ENCODE peak calls at places on chromosomes 4 and X, in ten cellular contexts. Q is upper lobe of right lung, M is choroid plexus epithelial cell, S is BJ, E is AG09309, O is tibial nerve, K is small intestine, W is AG10803, A is H7, Y is gastrocnemius medialis. X is an unnamed sample.

GRCh38 chrX:123489011-123489410 is 243.8 kb downstream of the THOC2 start:
- DNase-seq in A (no peak), O (no peak), W (peak), K (no peak), M (no peak), S (no peak), E (no peak), Y (no peak), Q (no peak), X (no peak)

GRCh38 chr4:2220016-2220620 is 21.8 kb downstream of the HAUS3 start:
- DNase-seq in E (peak), M (peak), W (peak), O (peak), Y (peak), K (peak), S (no peak), A (peak), Q (peak), X (peak)

GRCh38 chr4:159075531-159075932 is 27.3 kb upstream of the RAPGEF2 start:
- DNase-seq in A (no peak), W (peak), E (peak), S (no peak), Q (no peak), Y (no peak), O (no peak), M (no peak), K (no peak), X (no peak)

GRCh38 chr4:107248571-107248970 is 212.5 kb upstream of the DKK2 start:
- DNase-seq in W (no peak), A (no peak), O (no peak), M (no peak), E (no peak), Y (no peak), K (no peak), S (no peak), Q (no peak), X (no peak)

GRCh38 chr4:1247811-1248261 is 1.1 kb downstream of the CTBP1 start:
- DNase-seq in W (no peak), Q (no peak), A (no peak), S (no peak), K (no peak), E (no peak), O (no peak), Y (peak), M (peak), X (no peak)

GRCh38 chr4:73446336-73446938 is 10.4 kb downstream of the AFP start:
- DNase-seq in E (no peak), M (peak), A (peak), K (peak), Y (no peak), Q (no peak), S (no peak), W (peak), O (no peak), X (no peak)

GRCh38 chrX:18422325-18422724 is 3.1 kb upstream of the CDKL5 start:
- DNase-seq in W (peak), O (no peak), E (peak), M (peak), A (no peak), Q (no peak), K (no peak), S (peak), Y (no peak), X (no peak)

GRCh38 chrX:13515181-13515930 is 54.0 kb upstream of the EGFL6 start:
- DNase-seq in O (no peak), E (peak), W (peak), Q (no peak), Y (no peak), K (no peak), M (no peak), A (no peak), S (peak), X (no peak)

GRCh38 chrX:5823861-5824260 is 404.8 kb downstream of the NLGN4X start:
- DNase-seq in M (no peak), O (no peak), Y (no peak), K (no peak), E (no peak), W (no peak), A (no peak), S (no peak), Q (no peak), X (no peak)

GRCh38 chr4:6389426-6389825 is 83.0 kb downstream of the PPP2R2C start:
- DNase-seq in K (no peak), W (no peak), O (no peak), Q (no peak), S (no peak), Y (no peak), A (no peak), M (no peak), E (no peak), X (no peak)

GRCh38 chr4:6391852-6392188 is 80.6 kb downstream of the PPP2R2C start:
- DNase-seq in W (no peak), O (no peak), M (no peak), K (no peak), Q (no peak), A (no peak), E (no peak), Y (no peak), S (no peak), X (no peak)

GRCh38 chr4:6388713-6389112 is 83.7 kb downstream of the PPP2R2C start:
- DNase-seq in O (no peak), W (no peak), E (no peak), K (no peak), Y (no peak), A (no peak), Q (no peak), S (no peak), M (no peak), X (no peak)

GRCh38 chr4:6391186-6391851 is 81.1 kb downstream of the PPP2R2C start:
- DNase-seq in Q (no peak), O (no peak), Y (no peak), A (no peak), S (no peak), M (no peak), W (no peak), K (no peak), E (no peak), X (no peak)

DNA sequence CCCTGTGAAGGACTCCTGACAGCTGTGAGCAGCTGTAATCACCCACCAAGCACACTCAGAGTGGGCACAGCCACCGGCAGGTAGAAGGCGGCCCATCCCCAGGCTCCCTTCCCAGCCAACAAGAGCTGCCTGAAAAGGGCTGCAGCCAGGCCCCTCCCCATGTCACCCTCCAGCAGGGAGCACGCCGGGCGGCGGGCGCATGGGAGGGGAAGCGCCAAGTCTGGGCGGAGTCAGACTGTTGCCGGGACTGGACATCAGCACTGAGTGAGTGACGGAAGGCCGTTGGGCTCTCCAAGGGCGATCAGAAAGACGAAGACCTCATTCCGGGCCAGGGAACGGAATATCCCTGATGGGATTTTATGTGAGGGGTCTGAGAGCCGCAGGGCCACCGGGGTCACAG is 82.1 kb downstream of the PPP2R2C start:
- DNase-seq in E (no peak), Y (no peak), O (no peak), A (no peak), S (no peak), M (peak), K (no peak), Q (no peak), W (no peak), X (no peak)
- H3K4me3 ChIP-seq in E (no peak), Y (no peak), O (no peak), A (no peak), S (no peak), M (no peak), K (no peak), Q (no peak), W (no peak), X (no peak)

DNA sequence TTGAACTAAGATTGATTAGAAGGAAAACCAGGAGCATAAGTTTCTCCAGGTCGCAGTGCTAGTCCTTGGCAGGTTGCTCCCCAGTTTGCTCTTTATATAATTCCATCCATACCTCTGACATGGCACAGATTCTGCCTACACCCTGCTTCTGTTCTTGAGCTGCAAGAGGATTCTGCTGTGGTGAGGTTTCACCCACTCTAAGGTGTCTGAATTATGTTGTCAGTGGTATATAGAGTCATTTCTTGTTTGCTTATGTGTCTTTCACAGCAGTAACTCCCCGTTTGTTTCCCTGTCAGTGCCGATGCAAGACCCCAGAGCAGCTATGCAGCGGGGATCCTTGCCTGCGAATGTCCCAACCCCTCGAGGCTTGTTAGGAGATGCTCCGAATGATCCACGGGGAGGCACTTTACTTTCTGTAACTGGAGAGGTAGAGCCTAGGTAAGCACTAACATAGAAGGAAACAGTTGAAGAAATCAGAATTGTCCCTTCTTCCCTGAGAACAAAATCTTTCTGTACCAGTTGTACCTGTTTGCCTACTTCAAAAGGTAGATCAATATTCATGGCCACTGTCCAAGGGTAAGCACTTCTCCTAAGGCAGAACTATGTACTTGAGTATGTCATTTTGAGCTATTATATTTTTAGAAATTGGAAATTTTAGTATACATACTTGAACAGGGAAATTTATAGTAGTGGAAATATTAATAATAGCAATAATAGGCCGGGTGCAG is 11.2 kb downstream of the CSTF2 start:
- DNase-seq in M (no peak), Y (no peak), W (no peak), E (no peak), Q (no peak), O (no peak), A (no peak), K (no peak), S (no peak), X (no peak)
- H3K4me3 ChIP-seq in M (no peak), Y (no peak), W (no peak), E (no peak), Q (no peak), O (no peak), A (no peak), K (no peak), S (no peak), X (no peak)

DNA sequence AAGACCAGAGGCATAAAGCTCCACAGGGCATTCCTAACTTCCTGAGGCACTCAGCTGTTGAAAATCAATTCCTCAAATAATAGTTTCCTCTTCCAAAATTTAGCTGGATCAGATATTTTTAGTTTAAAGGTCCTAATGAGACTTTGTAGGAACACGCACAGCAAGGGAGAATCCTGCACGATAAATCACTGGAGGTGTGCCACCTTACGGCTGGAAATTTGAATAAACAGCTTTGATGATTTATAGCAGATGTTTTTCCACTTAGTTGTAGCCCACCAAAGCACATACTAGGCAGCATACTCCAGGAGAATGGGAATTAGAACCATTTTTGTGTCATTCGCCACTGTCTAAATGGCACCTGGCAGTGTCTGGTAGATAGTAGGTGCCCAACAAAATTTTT is 504.1 kb upstream of the ZFP42 start:
- DNase-seq in O (no peak), K (no peak), W (no peak), S (no peak), Y (no peak), M (no peak), A (no peak), E (no peak), Q (no peak), X (no peak)
- H3K4me3 ChIP-seq in O (no peak), K (no peak), W (no peak), S (no peak), Y (no peak), M (no peak), A (no peak), E (no peak), Q (no peak), X (no peak)

GRCh38 chr4:75630174-75630931 is at the start of gene CDKL2:
- DNase-seq in M (peak), Y (peak), S (no peak), W (peak), K (peak), O (peak), E (no peak), Q (peak), A (peak), X (peak)

GRCh38 chr4:75634281-75634680 is 4.0 kb upstream of the CDKL2 start:
- DNase-seq in S (no peak), Q (no peak), Y (no peak), O (no peak), K (no peak), W (no peak), M (no peak), E (no peak), A (no peak), X (no peak)

GRCh38 chr4:75630932-75631320 is 598 bp upstream of the CDKL2 start:
- DNase-seq in A (no peak), K (no peak), M (no peak), O (no peak), W (no peak), S (no peak), E (no peak), Q (no peak), Y (no peak), X (no peak)

GRCh38 chr4:75633846-75634245 is 3.5 kb upstream of the CDKL2 start:
- DNase-seq in M (peak), O (no peak), Q (no peak), A (no peak), Y (no peak), S (peak), W (peak), K (no peak), E (no peak), X (no peak)

DNA sequence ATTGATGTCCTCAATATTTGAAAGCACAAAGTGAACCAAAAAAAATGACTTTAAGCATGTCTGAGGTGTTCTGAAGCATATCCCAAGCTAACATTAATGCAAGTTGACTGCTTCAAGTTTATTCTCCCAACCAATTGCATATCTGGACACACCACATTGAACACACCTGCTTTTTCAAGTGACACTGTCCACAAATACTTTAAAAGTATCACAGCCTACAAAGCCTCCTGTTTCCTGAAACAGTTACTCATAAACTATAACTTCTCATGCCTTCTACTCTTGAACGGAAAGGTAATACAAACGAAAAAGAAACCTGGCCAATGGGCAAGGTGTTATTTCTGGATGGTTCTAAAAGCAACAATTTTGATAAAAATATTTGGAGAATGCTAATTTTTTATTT is 1.1 kb downstream of the CDKL2 start:
- DNase-seq in E (no peak), S (no peak), Q (no peak), M (no peak), Y (no peak), O (no peak), W (no peak), A (no peak), K (no peak), X (no peak)
- H3K4me3 ChIP-seq in E (no peak), S (no peak), Q (peak), M (no peak), Y (no peak), O (no peak), W (no peak), A (no peak), K (no peak), X (no peak)

X was measured in psoas muscle.